ENCODE peak calls at places on chromosomes 2 and 18, in ten cellular contexts. R is H1, P is A549, J is heart right ventricle, X is lower lobe of right lung, C is fibroblast of the aortic adventitia, G is stomach, K is dorsolateral prefrontal cortex, W is fibroblast of lung, O is right lobe of liver. V is an unnamed sample.

GRCh38 chr2:42030196-42030759 is 17.5 kb upstream of the PKDCC start:
- DNase-seq in G (no peak), P (no peak), X (no peak), W (no peak), R (no peak), J (no peak), O (no peak), C (no peak), K (no peak), V (no peak)

GRCh38 chr2:105243961-105244360 is 2.4 kb downstream of the GPR45 start:
- DNase-seq in G (no peak), J (no peak), X (no peak), O (no peak), P (no peak), K (no peak), R (no peak), C (no peak), W (no peak), V (no peak)

GRCh38 chr2:138531913-138532312 is 30.3 kb downstream of the SPOPL start:
- DNase-seq in C (peak), R (no peak), G (no peak), X (no peak), O (no peak), J (no peak), K (no peak), W (no peak), P (no peak), V (no peak)

GRCh38 chr2:240137596-240138274 is 1.6 kb upstream of the COPS9 start:
- DNase-seq in O (no peak), C (no peak), W (no peak), X (no peak), K (no peak), G (no peak), R (no peak), J (no peak), P (no peak), V (no peak)

GRCh38 chr18:7141287-7141686 is 23.7 kb upstream of the LAMA1 start:
- DNase-seq in O (no peak), K (no peak), W (no peak), C (no peak), X (no peak), J (no peak), G (no peak), R (no peak), P (no peak), V (no peak)

GRCh38 chr2:223166215-223166493 is 114.2 kb downstream of the KCNE4 start:
- DNase-seq in C (no peak), P (no peak), O (no peak), J (no peak), G (no peak), K (no peak), W (no peak), X (no peak), R (no peak), V (no peak)

GRCh38 chr2:168212866-168213265 is 34.5 kb downstream of the STK39 start:
- DNase-seq in G (no peak), R (no peak), K (no peak), C (peak), X (no peak), J (no peak), O (no peak), P (no peak), W (peak), V (no peak)

GRCh38 chr2:60586081-60586480 is 32.6 kb upstream of the BCL11A start:
- DNase-seq in C (no peak), P (no peak), R (no peak), O (no peak), X (no peak), W (no peak), J (no peak), K (no peak), G (no peak), V (no peak)

GRCh38 chr2:85132392-85132791 is 800 bp upstream of the TCF7L1 start:
- DNase-seq in K (no peak), R (no peak), O (no peak), C (peak), J (peak), G (no peak), W (peak), X (no peak), P (no peak), V (no peak)

GRCh38 chr2:229243880-229244560 is 27.1 kb downstream of the PID1 start:
- DNase-seq in W (peak), O (no peak), R (no peak), C (peak), G (no peak), K (no peak), P (no peak), X (no peak), J (no peak), V (no peak)

GRCh38 chr18:47758000-47758399 is 172.5 kb downstream of the SMAD2 start:
- DNase-seq in X (no peak), O (no peak), R (no peak), C (no peak), W (no peak), G (no peak), P (no peak), K (no peak), J (no peak), V (no peak)
- TF ChIP-seq CTCF in X (peak), O (peak), R (peak), C (peak), W (no peak), G (no peak), P (no peak), K (no peak), J (peak), V (peak)

GRCh38 chr2:232979871-232980461 is 33.1 kb downstream of the NGEF start:
- DNase-seq in O (peak), J (no peak), P (peak), W (peak), X (no peak), G (no peak), R (no peak), K (no peak), C (peak), V (no peak)
- TF ChIP-seq CTCF in O (no peak), J (no peak), P (peak), W (no peak), X (no peak), G (no peak), R (no peak), K (no peak), C (peak), V (no peak)

GRCh38 chr18:31041346-31042067 is 1.0 kb downstream of the DSC3 start:
- DNase-seq in X (peak), G (no peak), K (no peak), O (peak), J (no peak), P (no peak), R (no peak), W (peak), C (no peak), V (no peak)
- TF ChIP-seq CTCF in X (no peak), G (no peak), K (no peak), O (no peak), J (no peak), P (no peak), R (no peak), W (no peak), C (no peak), V (no peak)

GRCh38 chr2:51707625-51708024 is 675.7 kb upstream of the NRXN1 start:
- DNase-seq in C (no peak), X (no peak), W (no peak), O (no peak), G (no peak), P (no peak), R (no peak), K (no peak), J (no peak), V (no peak)

GRCh38 chr2:51711761-51712160 is 679.8 kb upstream of the NRXN1 start:
- DNase-seq in O (no peak), P (no peak), R (no peak), J (no peak), C (no peak), K (no peak), W (peak), X (no peak), G (no peak), V (no peak)

GRCh38 chr2:51706220-51706619 is 674.3 kb upstream of the NRXN1 start:
- DNase-seq in X (no peak), W (no peak), R (no peak), G (no peak), J (no peak), C (no peak), P (no peak), K (no peak), O (no peak), V (no peak)

GRCh38 chr2:51705418-51705817 is 673.5 kb upstream of the NRXN1 start:
- DNase-seq in W (no peak), G (no peak), R (no peak), K (no peak), J (no peak), O (no peak), X (no peak), P (no peak), C (no peak), V (no peak)

DNA sequence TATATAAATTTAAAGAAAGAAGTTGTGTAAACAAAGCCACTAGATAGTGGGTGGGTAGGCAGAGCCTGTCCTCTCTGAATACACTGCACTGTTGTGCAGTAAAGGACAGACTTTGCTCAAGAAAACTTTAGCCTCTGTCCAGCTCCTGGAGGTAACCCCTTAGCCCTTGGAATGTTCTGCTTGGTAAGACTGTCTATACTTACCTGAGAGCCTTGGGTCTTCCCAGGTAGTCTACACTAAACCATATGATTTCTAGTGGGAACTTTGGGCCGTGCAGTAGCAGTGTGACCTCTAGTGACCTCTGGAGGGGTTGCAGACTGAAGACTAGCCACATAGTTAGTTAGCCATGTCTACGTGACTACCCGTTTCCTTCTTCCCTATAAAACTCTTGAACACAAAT is 678.3 kb upstream of the NRXN1 start:
- DNase-seq in G (no peak), J (no peak), R (peak), C (no peak), W (no peak), X (no peak), K (no peak), O (no peak), P (no peak), V (no peak)
- TF ChIP-seq CTCF in G (no peak), J (no peak), R (peak), C (no peak), W (no peak), X (no peak), K (no peak), O (peak), P (peak), V (peak)

DNA sequence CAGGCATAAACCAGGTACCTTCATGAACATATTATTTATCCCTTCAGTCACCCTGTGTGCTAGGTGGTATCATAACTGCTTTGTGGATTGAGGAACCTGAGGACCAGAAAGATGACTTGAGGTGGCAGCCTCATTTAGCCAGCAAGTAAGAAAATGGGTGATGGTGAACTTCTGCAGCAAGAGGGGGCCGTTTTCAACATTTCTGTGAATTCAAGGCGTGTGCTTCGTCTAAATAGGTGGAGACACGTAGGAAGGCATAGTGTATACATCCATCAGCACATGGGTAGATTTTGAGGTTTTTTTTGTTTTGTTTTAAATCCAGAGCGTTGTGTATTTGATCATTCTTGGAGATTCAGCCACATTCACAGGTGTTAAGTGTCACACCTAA is 118.7 kb downstream of the SPTBN1 start:
- DNase-seq in J (no peak), G (no peak), K (no peak), C (no peak), X (no peak), W (no peak), O (no peak), R (no peak), P (no peak), V (no peak)
- TF ChIP-seq CTCF in J (no peak), G (no peak), K (no peak), C (no peak), X (no peak), W (no peak), O (no peak), R (no peak), P (no peak), V (no peak)

GRCh38 chr18:77201508-77201907 is 48.1 kb upstream of the GALR1 start:
- DNase-seq in X (no peak), W (no peak), C (no peak), P (no peak), O (no peak), K (no peak), R (no peak), G (no peak), J (no peak), V (no peak)
- TF ChIP-seq CTCF in X (no peak), W (no peak), C (no peak), P (no peak), O (no peak), K (no peak), R (no peak), G (no peak), J (no peak), V (no peak)

GRCh38 chr2:241882090-241882625 is 12.6 kb downstream of the RTP5 start:
- DNase-seq in O (peak), J (peak), R (no peak), X (no peak), P (no peak), K (no peak), G (peak), W (no peak), C (no peak), V (no peak)
- TF ChIP-seq CTCF in O (no peak), J (no peak), R (peak), X (no peak), P (no peak), K (no peak), G (no peak), W (no peak), C (no peak), V (no peak)

GRCh38 chr18:2223394-2223793 is 347.9 kb downstream of the METTL4 start:
- DNase-seq in K (no peak), R (no peak), O (no peak), P (no peak), J (no peak), C (peak), W (peak), X (no peak), G (no peak), V (no peak)

GRCh38 chr18:2222270-2223185 is 348.8 kb downstream of the METTL4 start:
- DNase-seq in K (no peak), P (no peak), R (no peak), G (no peak), X (no peak), W (peak), J (no peak), O (peak), C (no peak), V (no peak)

GRCh38 chr18:2218101-2218500 is 353.2 kb downstream of the METTL4 start:
- DNase-seq in K (no peak), W (no peak), O (no peak), R (no peak), J (no peak), X (no peak), C (no peak), G (no peak), P (no peak), V (no peak)

DNA sequence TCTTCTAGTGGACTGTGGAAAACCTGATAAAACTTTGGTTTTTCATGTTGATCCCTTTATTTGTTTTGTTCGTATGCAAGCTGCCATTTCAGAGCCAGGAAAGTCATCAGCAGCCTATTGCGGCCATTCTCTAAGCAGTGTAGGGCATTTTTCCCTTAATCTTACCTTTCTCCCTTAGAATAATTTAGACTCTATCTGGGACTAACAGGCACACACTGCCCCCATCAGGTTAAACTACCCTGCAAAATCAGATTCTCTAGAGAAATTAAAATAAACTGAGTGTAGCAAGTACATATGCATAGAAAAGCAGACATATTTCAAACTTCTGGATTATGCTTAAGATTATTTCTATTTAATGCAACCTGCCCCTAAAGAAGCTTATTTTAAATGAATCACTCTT is 347.4 kb downstream of the METTL4 start:
- DNase-seq in G (no peak), O (no peak), K (no peak), X (no peak), P (no peak), W (peak), J (peak), R (no peak), C (peak), V (no peak)
- TF ChIP-seq CTCF in G (no peak), O (peak), K (peak), X (peak), P (peak), W (peak), J (peak), R (peak), C (peak), V (peak)

DNA sequence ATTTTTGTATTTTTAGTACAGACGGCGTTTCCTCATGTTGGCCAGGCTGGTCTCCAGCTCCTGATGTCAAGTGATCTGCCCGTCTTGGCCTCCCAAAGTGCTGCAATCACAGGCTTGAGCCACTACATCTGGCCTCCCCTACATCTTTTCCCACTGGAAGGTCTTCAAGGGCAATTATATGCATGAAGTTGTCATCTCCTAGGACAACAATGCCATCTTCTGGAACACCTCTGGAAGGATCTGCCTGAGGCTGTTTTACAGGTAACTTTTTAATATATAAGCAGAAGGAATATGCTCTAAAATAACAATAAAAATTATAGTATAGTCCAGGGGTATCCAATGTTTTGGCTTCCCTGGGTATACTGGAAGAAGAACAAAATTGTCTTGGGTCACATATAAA is 321.4 kb downstream of the AFF3 start:
- DNase-seq in X (no peak), K (no peak), P (no peak), R (no peak), G (no peak), J (no peak), C (no peak), W (no peak), O (no peak), V (no peak)
- TF ChIP-seq CTCF in X (no peak), K (no peak), P (no peak), R (peak), G (no peak), J (peak), C (no peak), W (no peak), O (no peak), V (peak)

V was measured in D721Med.